ENCODE peak calls at places on chromosomes 2 and 18, in five cellular contexts. A is NCI-H69; X is GM23248; I is HTR-8/SVneo; B is activated CD4-positive, alpha-beta memory T cell treated with anti-CD3 and anti-CD28 coated beads for 36 hours. L is an unnamed sample.
A peak's percentile ranks its signal among the peaks of the same experiment; 100 is the strongest.

GRCh38 chr18:36078751-36079529 is 11.6 kb upstream of the RPRD1A start:
- DNase-seq in A (no peak), X (peak; percentile 49), I (no peak), B (no peak), L (no peak)

GRCh38 chr2:170973492-170974303 is 44.6 kb downstream of the GORASP2 start:
- DNase-seq in A (peak; percentile 89), X (peak; percentile 91), I (peak; percentile 85), B (peak; percentile 91), L (peak; percentile 86)

GRCh38 chr2:127847926-127848325 is 10.0 kb downstream of the POLR2D start:
- DNase-seq in A (no peak), X (no peak), I (no peak), B (peak; percentile 35), L (no peak)

GRCh38 chr2:31813016-31813415 is 197.8 kb downstream of the MEMO1 start:
- DNase-seq in A (no peak), X (no peak), I (no peak), B (no peak), L (no peak)

GRCh38 chr2:168439536-168439935 is 16.5 kb upstream of the CERS6 start:
- DNase-seq in A (peak; percentile 15), X (peak; percentile 22), I (no peak), B (no peak), L (no peak)

GRCh38 chr2:112788653-112789052 is 4.4 kb upstream of the IL1A start:
- DNase-seq in A (no peak), X (no peak), I (no peak), B (no peak), L (no peak)

GRCh38 chr2:176105078-176105726 is 1.9 kb upstream of the HOXD11 start:
- DNase-seq in A (no peak), X (peak; percentile 80), I (no peak), B (no peak), L (no peak)

GRCh38 chr2:131516011-131516410 is 11.7 kb upstream of the CCDC74A start:
- DNase-seq in A (no peak), X (no peak), I (no peak), B (no peak), L (no peak)

L was measured in stimulated activated CD4-positive, alpha-beta T cell treated with anti-CD3 and anti-CD28 coated beads, Interleukin-1b, Interleukin-23, amount 100 ng/mL, for 48 hours.